ENCODE peak calls at places on chromosomes 6 and 20, in eight cellular contexts. One of them, this sample, is unnamed.

GRCh38 chr6:125075741-125076481 is 77.7 kb upstream of the TPD52L1 start:
- DNase-seq in choroid plexus epithelial cell: no peak
- DNase-seq in fibroblast of mammary gland: no peak
- DNase-seq in activated T-cell treated with anti-CD3 and anti-CD28 coated beads, Interleukin-2, amount 50 U/mL, for 72 hours: no peak
- DNase-seq in stimulated activated CD4-positive, alpha-beta T cell treated with anti-CD3 and anti-CD28 coated beads, Interleukin-2, amount 100 ng/mL, for 48 hours: no peak
- DNase-seq in CD8-positive, alpha-beta T cell: no peak
- DNase-seq in ELF-1: no peak
- DNase-seq in GM10248: no peak
- DNase-seq in this sample: no peak

GRCh38 chr6:29943053-29943966 is 978 bp downstream of the HLA-A start:
- DNase-seq in choroid plexus epithelial cell: no peak
- DNase-seq in fibroblast of mammary gland: no peak
- DNase-seq in activated T-cell treated with anti-CD3 and anti-CD28 coated beads, Interleukin-2, amount 50 U/mL, for 72 hours: peak
- DNase-seq in stimulated activated CD4-positive, alpha-beta T cell treated with anti-CD3 and anti-CD28 coated beads, Interleukin-2, amount 100 ng/mL, for 48 hours: no peak
- DNase-seq in CD8-positive, alpha-beta T cell: no peak
- DNase-seq in ELF-1: no peak
- DNase-seq in GM10248: no peak
- DNase-seq in this sample: no peak

GRCh38 chr20:31990958-31991705 is 19.1 kb upstream of the CCM2L start:
- DNase-seq in choroid plexus epithelial cell: no peak
- DNase-seq in fibroblast of mammary gland: no peak
- DNase-seq in activated T-cell treated with anti-CD3 and anti-CD28 coated beads, Interleukin-2, amount 50 U/mL, for 72 hours: no peak
- DNase-seq in stimulated activated CD4-positive, alpha-beta T cell treated with anti-CD3 and anti-CD28 coated beads, Interleukin-2, amount 100 ng/mL, for 48 hours: no peak
- DNase-seq in CD8-positive, alpha-beta T cell: no peak
- DNase-seq in ELF-1: no peak
- DNase-seq in GM10248: no peak
- DNase-seq in this sample: no peak

GRCh38 chr6:683742-684440 is 9.0 kb downstream of the EXOC2 start:
- DNase-seq in choroid plexus epithelial cell: peak
- DNase-seq in fibroblast of mammary gland: peak
- DNase-seq in activated T-cell treated with anti-CD3 and anti-CD28 coated beads, Interleukin-2, amount 50 U/mL, for 72 hours: peak
- DNase-seq in stimulated activated CD4-positive, alpha-beta T cell treated with anti-CD3 and anti-CD28 coated beads, Interleukin-2, amount 100 ng/mL, for 48 hours: no peak
- DNase-seq in CD8-positive, alpha-beta T cell: no peak
- DNase-seq in ELF-1: peak
- DNase-seq in GM10248: no peak
- DNase-seq in this sample: peak

GRCh38 chr6:42190784-42191183 is 4.0 kb downstream of the GUCA1B start:
- DNase-seq in choroid plexus epithelial cell: peak
- DNase-seq in fibroblast of mammary gland: peak
- DNase-seq in activated T-cell treated with anti-CD3 and anti-CD28 coated beads, Interleukin-2, amount 50 U/mL, for 72 hours: no peak
- DNase-seq in stimulated activated CD4-positive, alpha-beta T cell treated with anti-CD3 and anti-CD28 coated beads, Interleukin-2, amount 100 ng/mL, for 48 hours: no peak
- DNase-seq in CD8-positive, alpha-beta T cell: no peak
- DNase-seq in ELF-1: no peak
- DNase-seq in GM10248: no peak
- DNase-seq in this sample: peak

GRCh38 chr6:52571099-52571755 is 5.6 kb downstream of the TRAM2 start:
- DNase-seq in choroid plexus epithelial cell: no peak
- DNase-seq in fibroblast of mammary gland: no peak
- DNase-seq in activated T-cell treated with anti-CD3 and anti-CD28 coated beads, Interleukin-2, amount 50 U/mL, for 72 hours: no peak
- DNase-seq in stimulated activated CD4-positive, alpha-beta T cell treated with anti-CD3 and anti-CD28 coated beads, Interleukin-2, amount 100 ng/mL, for 48 hours: no peak
- DNase-seq in CD8-positive, alpha-beta T cell: no peak
- DNase-seq in ELF-1: peak
- DNase-seq in GM10248: no peak
- DNase-seq in this sample: no peak

GRCh38 chr6:42227173-42227850 is 9.7 kb upstream of the MRPS10 start:
- DNase-seq in choroid plexus epithelial cell: no peak
- DNase-seq in fibroblast of mammary gland: no peak
- DNase-seq in activated T-cell treated with anti-CD3 and anti-CD28 coated beads, Interleukin-2, amount 50 U/mL, for 72 hours: no peak
- DNase-seq in stimulated activated CD4-positive, alpha-beta T cell treated with anti-CD3 and anti-CD28 coated beads, Interleukin-2, amount 100 ng/mL, for 48 hours: no peak
- DNase-seq in CD8-positive, alpha-beta T cell: no peak
- DNase-seq in ELF-1: no peak
- DNase-seq in GM10248: no peak
- DNase-seq in this sample: no peak

GRCh38 chr6:136889271-136890193 is 32.6 kb upstream of the SLC35D3 start:
- DNase-seq in choroid plexus epithelial cell: no peak
- DNase-seq in fibroblast of mammary gland: no peak
- DNase-seq in activated T-cell treated with anti-CD3 and anti-CD28 coated beads, Interleukin-2, amount 50 U/mL, for 72 hours: no peak
- DNase-seq in stimulated activated CD4-positive, alpha-beta T cell treated with anti-CD3 and anti-CD28 coated beads, Interleukin-2, amount 100 ng/mL, for 48 hours: no peak
- DNase-seq in CD8-positive, alpha-beta T cell: no peak
- DNase-seq in ELF-1: no peak
- DNase-seq in GM10248: no peak
- DNase-seq in this sample: no peak

GRCh38 chr6:30556714-30556963 is 350 bp upstream of the GNL1 start:
- DNase-seq in choroid plexus epithelial cell: no peak
- DNase-seq in fibroblast of mammary gland: no peak
- DNase-seq in activated T-cell treated with anti-CD3 and anti-CD28 coated beads, Interleukin-2, amount 50 U/mL, for 72 hours: peak
- DNase-seq in stimulated activated CD4-positive, alpha-beta T cell treated with anti-CD3 and anti-CD28 coated beads, Interleukin-2, amount 100 ng/mL, for 48 hours: peak
- DNase-seq in CD8-positive, alpha-beta T cell: peak
- DNase-seq in ELF-1: peak
- DNase-seq in GM10248: peak
- DNase-seq in this sample: no peak

GRCh38 chr6:33587529-33588215 is 7.6 kb upstream of the BAK1 start:
- DNase-seq in choroid plexus epithelial cell: no peak
- DNase-seq in fibroblast of mammary gland: no peak
- DNase-seq in activated T-cell treated with anti-CD3 and anti-CD28 coated beads, Interleukin-2, amount 50 U/mL, for 72 hours: no peak
- DNase-seq in stimulated activated CD4-positive, alpha-beta T cell treated with anti-CD3 and anti-CD28 coated beads, Interleukin-2, amount 100 ng/mL, for 48 hours: no peak
- DNase-seq in CD8-positive, alpha-beta T cell: no peak
- DNase-seq in ELF-1: no peak
- DNase-seq in GM10248: no peak
- DNase-seq in this sample: no peak

This sample was measured in astrocyte of the spinal cord.